ENCODE peak calls at places on chromosomes 11 and 22, in four cellular contexts. S is sigmoid colon, K is bronchial epithelial cell, L is left ventricle myocardium inferior. A is an unnamed sample.

GRCh38 chr11:128653828-128654231 is 40.0 kb upstream of the FLI1 start:
- DNase-seq in L (peak; percentile 46), S (peak; percentile 74), K (peak; percentile 83), A (peak; percentile 46)

GRCh38 chr22:38257650-38258246 is 15.1 kb downstream of the TMEM184B start:
- DNase-seq in K (no peak), L (no peak), S (no peak), A (peak; percentile 69)

GRCh38 chr11:36480833-36481232 is 29.2 kb downstream of the TRAF6 start:
- DNase-seq in K (no peak), S (no peak), L (no peak), A (no peak)

GRCh38 chr11:23555085-23555484 is 694.8 kb upstream of the CCDC179 start:
- DNase-seq in S (no peak), L (no peak), K (peak; percentile 21), A (no peak)

GRCh38 chr22:47174671-47175111 is 412.2 kb downstream of the TBC1D22A start:
- DNase-seq in K (no peak), L (no peak), S (peak; percentile 58), A (peak; percentile 47)

GRCh38 chr22:35648066-35649025 is at the start of gene APOL6:
- DNase-seq in L (no peak), K (peak; percentile 49), S (peak; percentile 74), A (peak; percentile 63)

GRCh38 chr11:130782361-130783221 is 133.7 kb downstream of the SNX19 start:
- DNase-seq in L (no peak), K (peak; percentile 24), S (no peak), A (no peak)

GRCh38 chr22:19550382-19550781 is 26.2 kb upstream of the CLDN5 start:
- DNase-seq in L (no peak), S (no peak), K (no peak), A (no peak)

GRCh38 chr11:32426192-32426591 is 9.1 kb downstream of the WT1 start:
- DNase-seq in K (no peak), L (no peak), S (no peak), A (no peak)

GRCh38 chr22:40403141-40403540 is 32.7 kb downstream of the SGSM3 start:
- DNase-seq in K (no peak), S (no peak), L (no peak), A (no peak)

GRCh38 chr11:12134239-12134590 is 23.8 kb downstream of the MICAL2 start:
- DNase-seq in K (no peak), L (no peak), S (no peak), A (peak; percentile 71)

GRCh38 chr11:19087658-19088057 is 27.1 kb upstream of the MRGPRX2 start:
- DNase-seq in L (no peak), K (peak; percentile 89), S (no peak), A (no peak)

GRCh38 chr11:10876168-10876567 is 18.3 kb upstream of the ZBED5 start:
- DNase-seq in K (peak; percentile 51), L (no peak), S (no peak), A (no peak)

GRCh38 chr11:64400096-64400495 is 41.1 kb downstream of the RPS6KA4 start:
- DNase-seq in L (no peak), K (peak; percentile 62), S (no peak), A (no peak)

GRCh38 chr11:20127671-20128527 is 32.4 kb downstream of the DBX1 start:
- DNase-seq in S (peak; percentile 87), K (peak; percentile 53), L (peak; percentile 64), A (peak; percentile 64)

GRCh38 chr11:34940026-34940677 is 23.7 kb downstream of the PDHX start:
- DNase-seq in L (no peak), S (no peak), K (no peak), A (no peak)

GRCh38 chr22:47092896-47093311 is 330.5 kb downstream of the TBC1D22A start:
- DNase-seq in S (no peak), K (peak; percentile 13), L (no peak), A (no peak)

GRCh38 chr22:41226728-41227655 is 13.7 kb downstream of the CHADL start:
- DNase-seq in K (no peak), L (no peak), S (no peak), A (no peak)

GRCh38 chr11:68650801-68651200 is 33.5 kb upstream of the GAL start:
- DNase-seq in K (no peak), S (no peak), L (no peak), A (no peak)

GRCh38 chr11:16526947-16527346 is 170.6 kb upstream of the SOX6 start:
- DNase-seq in S (no peak), L (no peak), K (no peak), A (no peak)

GRCh38 chr11:111513240-111513605 is 1.0 kb upstream of the BTG4 start:
- DNase-seq in L (no peak), S (no peak), K (peak; percentile 97), A (no peak)

GRCh38 chr22:21710156-21710555 is 25.4 kb downstream of the YPEL1 start:
- DNase-seq in S (no peak), K (peak; percentile 61), L (no peak), A (no peak)

GRCh38 chr22:36294801-36295200 is 41.9 kb downstream of the APOL1 start:
- DNase-seq in S (no peak), L (peak; percentile 8), K (no peak), A (no peak)

GRCh38 chr11:19730373-19730772 is 17.7 kb downstream of the NAV2 start:
- DNase-seq in S (peak; percentile 91), K (no peak), L (peak; percentile 31), A (no peak)

GRCh38 chr22:39943366-39943765 is 16.8 kb upstream of the TMA7B start:
- DNase-seq in K (no peak), S (no peak), L (no peak), A (no peak)

GRCh38 chr11:93740802-93741093 is 547 bp downstream of the TAF1D start:
- DNase-seq in L (peak; percentile 48), S (peak; percentile 79), K (peak; percentile 30), A (peak; percentile 65)

GRCh38 chr11:13104619-13105236 is 95.6 kb downstream of the RASSF10 start:
- DNase-seq in K (no peak), L (no peak), S (no peak), A (no peak)

GRCh38 chr11:62484352-62484751 is 62.3 kb downstream of the AHNAK start:
- DNase-seq in L (no peak), S (no peak), K (no peak), A (no peak)

GRCh38 chr11:104490182-104490581 is 326.2 kb upstream of the PDGFD start:
- DNase-seq in K (no peak), L (no peak), S (no peak), A (no peak)

GRCh38 chr11:114128399-114128798 is 68.9 kb downstream of the ZBTB16 start:
- DNase-seq in K (no peak), S (peak; percentile 15), L (no peak), A (no peak)

GRCh38 chr22:39528080-39528661 is 4.4 kb downstream of the RPS19BP1 start:
- DNase-seq in K (no peak), S (no peak), L (no peak), A (no peak)

GRCh38 chr11:46159694-46160093 is 38.4 kb upstream of the PHF21A start:
- DNase-seq in K (peak; percentile 84), S (no peak), L (no peak), A (no peak)

GRCh38 chr11:46724088-46724487 is 5.1 kb downstream of the F2 start:
- DNase-seq in K (no peak), S (no peak), L (no peak), A (no peak)

GRCh38 chr11:78318733-78319132 is 98.9 kb downstream of the GAB2 start:
- DNase-seq in K (no peak), S (no peak), L (no peak), A (no peak)

GRCh38 chr11:22800482-22800881 is 29.1 kb downstream of the SVIP start:
- DNase-seq in S (no peak), K (no peak), L (no peak), A (no peak)

GRCh38 chr11:10526974-10527918 is 13.7 kb downstream of the RNF141 start:
- DNase-seq in K (peak; percentile 88), S (no peak), L (no peak), A (no peak)

GRCh38 chr11:119990306-119991021 is 147.4 kb downstream of the TRIM29 start:
- DNase-seq in S (no peak), L (peak; percentile 58), K (no peak), A (no peak)

GRCh38 chr11:128316541-128317206 is 270.7 kb downstream of the ETS1 start:
- DNase-seq in L (no peak), K (peak; percentile 9), S (no peak), A (no peak)

GRCh38 chr11:102280237-102280833 is 36.9 kb upstream of the BIRC3 start:
- DNase-seq in S (no peak), K (no peak), L (no peak), A (no peak)

GRCh38 chr11:102276302-102277182 is 40.7 kb upstream of the BIRC3 start:
- DNase-seq in K (no peak), S (no peak), L (no peak), A (no peak)

GRCh38 chr11:102283088-102283487 is 34.2 kb upstream of the BIRC3 start:
- DNase-seq in K (no peak), S (no peak), L (no peak), A (no peak)

GRCh38 chr11:102284008-102284407 is 33.3 kb upstream of the BIRC3 start:
- DNase-seq in S (no peak), K (no peak), L (no peak), A (no peak)

GRCh38 chr11:102279641-102280170 is 37.6 kb upstream of the BIRC3 start:
- DNase-seq in L (no peak), K (peak; percentile 44), S (no peak), A (peak; percentile 65)
- TF ChIP-seq CTCF in L (no peak), K (no peak), S (no peak), A (no peak)

GRCh38 chr22:28903080-28903479 is 19.7 kb downstream of the ZNRF3 start:
- DNase-seq in K (no peak), S (no peak), L (peak; percentile 29), A (no peak)

GRCh38 chr22:28900379-28900778 is 17.0 kb downstream of the ZNRF3 start:
- DNase-seq in K (no peak), L (no peak), S (peak; percentile 18), A (no peak)

GRCh38 chr22:28903719-28904118 is 20.3 kb downstream of the ZNRF3 start:
- DNase-seq in K (no peak), L (no peak), S (peak; percentile 53), A (no peak)

GRCh38 chr22:28904211-28904808 is 20.9 kb downstream of the ZNRF3 start:
- DNase-seq in L (no peak), S (no peak), K (peak; percentile 50), A (no peak)

GRCh38 chr22:28902490-28902889 is 19.1 kb downstream of the ZNRF3 start:
- DNase-seq in S (peak; percentile 13), L (no peak), K (no peak), A (no peak)
- H3K4me3 ChIP-seq in S (no peak overlapping the region), L (no peak overlapping the region), K (no peak overlapping the region), A (no peak overlapping the region)

GRCh38 chr11:33766085-33766484 is 8.2 kb downstream of the FBXO3 start:
- DNase-seq in S (no peak), L (no peak), K (no peak), A (no peak)
- H3K36me3 ChIP-seq in S (no peaks in the 10 kb centered on the region), L (peaks cover 75% of the 10 kb centered on the region), K (peaks cover 6% of the 10 kb centered on the region), A (no peaks in the 10 kb centered on the region)

GRCh38 chr11:125164422-125165110 is at the start of gene PKNOX2:
- DNase-seq in L (peak; percentile 82), K (peak; percentile 24), S (peak; percentile 92), A (peak; percentile 58)
- TF ChIP-seq CTCF in L (peak; percentile 79), K (peak; percentile 66), S (no peak), A (peak; percentile 26)

A was measured in mucosa of descending colon.